ENCODE peak calls at places on chromosomes 4 and X, in five cellular contexts. O is HEK293T; A is activated gamma-delta T cell treated with Interleukin-2 at 50 U/mL for 16 hours; N is foreskin fibroblast; X is stimulated activated CD4-positive, alpha-beta T cell treated with anti-CD3 and anti-CD28 coated beads, Interleukin-1b, Interleukin-23, amount 100 ng/mL, for 4 hours. L is an unnamed sample.

GRCh38 chr4:150316332-150317205 is 238.3 kb downstream of the DCLK2 start:
- DNase-seq in N (no peak), O (no peak), A (no peak), X (no peak), L (no peak)

GRCh38 chrX:109920325-109920724 is 82.6 kb upstream of the TMEM164 start:
- DNase-seq in N (no peak), A (no peak), O (no peak), X (no peak), L (no peak)

GRCh38 chr4:141896687-141897086 is 260.3 kb downstream of the IL15 start:
- DNase-seq in O (no peak), A (no peak), N (no peak), X (no peak), L (no peak)

GRCh38 chr4:3523628-3524221 is 8.5 kb downstream of the LRPAP1 start:
- DNase-seq in X (no peak), A (no peak), N (no peak), O (no peak), L (no peak)

GRCh38 chrX:54087661-54088060 is 43.4 kb upstream of the PHF8 start:
- DNase-seq in O (no peak), X (no peak), A (no peak), N (no peak), L (no peak)

GRCh38 chrX:21132686-21133393 is 241.4 kb upstream of the CNKSR2 start:
- DNase-seq in A (no peak), N (no peak), X (no peak), O (no peak), L (no peak)

GRCh38 chr4:118821590-118822293 is 14.2 kb downstream of the SEC24D start:
- DNase-seq in X (no peak), A (no peak), N (no peak), O (no peak), L (no peak)

GRCh38 chrX:16223385-16223784 is 56.1 kb downstream of the MAGEB17 start:
- DNase-seq in N (no peak), X (no peak), O (no peak), A (no peak), L (no peak)

GRCh38 chrX:46595084-46595483 is 21.5 kb downstream of the CHST7 start:
- DNase-seq in O (no peak), A (no peak), X (no peak), N (no peak), L (no peak)